ENCODE peak calls at places on chromosome 14, in nine cellular contexts. L, U, O, B, S, H, A, R and N are unnamed samples. For H3K27me3, the result is how much of the 10 kb centered on the place peaks cover.

GRCh38 chr14:95514131-95515079 is 2.0 kb downstream of the SYNE3 start:
- DNase-seq in L (no peak), U (no peak), O (no peak), B (no peak), S (no peak), H (no peak), A (no peak), R (no peak), N (no peak)

GRCh38 chr14:21015312-21015711 is 9.5 kb downstream of the NDRG2 start:
- DNase-seq in L (no peak), U (no peak), O (no peak), B (no peak), S (no peak), H (no peak), A (no peak), R (no peak), N (no peak)

GRCh38 chr14:87187787-87188186 is 805.2 kb downstream of the GALC start:
- DNase-seq in L (no peak), U (no peak), O (no peak), B (no peak), S (no peak), H (no peak), A (no peak), R (no peak), N (no peak)

GRCh38 chr14:33056213-33056612 is 117.5 kb downstream of the NPAS3 start:
- DNase-seq in L (no peak), U (no peak), O (no peak), B (no peak), S (no peak), H (no peak), A (no peak), R (no peak), N (no peak)

GRCh38 chr14:58738189-58738836 is 100.6 kb downstream of the DACT1 start:
- DNase-seq in L (no peak), U (no peak), O (peak), B (peak), S (no peak), H (no peak), A (no peak), R (no peak), N (no peak)

GRCh38 chr14:69039287-69039628 is 60.2 kb upstream of the ACTN1 start:
- DNase-seq in L (no peak), U (no peak), O (peak), B (peak), S (no peak), H (no peak), A (no peak), R (peak), N (no peak)

GRCh38 chr14:38042356-38042755 is 165.3 kb upstream of the SSTR1 start:
- DNase-seq in L (peak), U (no peak), O (peak), B (peak), S (no peak), H (no peak), A (no peak), R (peak), N (no peak)

GRCh38 chr14:94918896-94919295 is 149.0 kb upstream of the GSC start:
- DNase-seq in L (peak), U (no peak), O (no peak), B (no peak), S (no peak), H (no peak), A (no peak), R (no peak), N (no peak)

GRCh38 chr14:80455031-80455430 is 243.7 kb upstream of the DIO2 start:
- DNase-seq in L (no peak), U (no peak), O (no peak), B (no peak), S (no peak), H (no peak), A (no peak), R (no peak), N (no peak)

GRCh38 chr14:74289801-74290200 is 12.9 kb downstream of the ABCD4 start:
- DNase-seq in L (no peak), U (no peak), O (no peak), B (no peak), S (no peak), H (no peak), A (no peak), R (no peak), N (no peak)

GRCh38 chr14:20680843-20681347 is 3.5 kb upstream of the RNASE4 start:
- DNase-seq in L (no peak), U (no peak), O (no peak), B (no peak), S (no peak), H (no peak), A (peak), R (no peak), N (no peak)

GRCh38 chr14:85686908-85687307 is 157.0 kb downstream of the FLRT2 start:
- DNase-seq in L (no peak), U (no peak), O (no peak), B (no peak), S (no peak), H (no peak), A (no peak), R (no peak), N (no peak)

GRCh38 chr14:69839017-69839416 is 40.2 kb upstream of the SMOC1 start:
- DNase-seq in L (no peak), U (no peak), O (no peak), B (no peak), S (no peak), H (no peak), A (no peak), R (no peak), N (no peak)

GRCh38 chr14:22570132-22570949 is 18.7 kb downstream of the DAD1 start:
- DNase-seq in L (peak), U (peak), O (peak), B (peak), S (peak), H (no peak), A (no peak), R (peak), N (peak)

GRCh38 chr14:44962573-44963528 is 861 bp downstream of the TOGARAM1 start:
- DNase-seq in L (no peak), U (peak), O (peak), B (peak), S (peak), H (peak), A (peak), R (no peak), N (no peak)

GRCh38 chr14:98144964-98145363 is 1127.0 kb downstream of the BCL11B start:
- DNase-seq in L (no peak), U (no peak), O (peak), B (no peak), S (no peak), H (no peak), A (no peak), R (no peak), N (no peak)

GRCh38 chr14:57739543-57739942 is 126.3 kb downstream of the SLC35F4 start:
- DNase-seq in L (no peak), U (no peak), O (no peak), B (no peak), S (no peak), H (no peak), A (no peak), R (no peak), N (no peak)

GRCh38 chr14:44384093-44384492 is 123.0 kb downstream of the FSCB start:
- DNase-seq in L (no peak), U (no peak), O (no peak), B (no peak), S (no peak), H (no peak), A (no peak), R (no peak), N (no peak)

GRCh38 chr14:100439781-100440180 is 116.6 kb downstream of the SLC25A47 start:
- DNase-seq in L (no peak), U (peak), O (peak), B (no peak), S (no peak), H (peak), A (no peak), R (no peak), N (no peak)

GRCh38 chr14:54683882-54684794 is 117.2 kb downstream of the SAMD4A start:
- DNase-seq in L (peak), U (peak), O (peak), B (peak), S (peak), H (peak), A (peak), R (peak), N (no peak)

GRCh38 chr14:74704656-74705055 is 8.2 kb downstream of the AREL1 start:
- DNase-seq in L (no peak), U (no peak), O (no peak), B (no peak), S (no peak), H (no peak), A (no peak), R (no peak), N (no peak)

GRCh38 chr14:39107624-39108023 is 4.6 kb upstream of the SEC23A start:
- DNase-seq in L (no peak), U (no peak), O (peak), B (peak), S (no peak), H (no peak), A (no peak), R (no peak), N (no peak)

GRCh38 chr14:95282354-95282985 is 37.2 kb downstream of the CLMN start:
- DNase-seq in L (no peak), U (no peak), O (no peak), B (no peak), S (no peak), H (no peak), A (no peak), R (no peak), N (no peak)

GRCh38 chr14:35390577-35391387 is 13.8 kb downstream of the NFKBIA start:
- DNase-seq in L (no peak), U (no peak), O (peak), B (no peak), S (no peak), H (peak), A (no peak), R (peak), N (no peak)

GRCh38 chr14:33938131-33938949 is 12.5 kb downstream of the EGLN3 start:
- DNase-seq in L (no peak), U (peak), O (no peak), B (no peak), S (peak), H (peak), A (no peak), R (peak), N (no peak)

GRCh38 chr14:39015360-39015961 is 87.6 kb downstream of the SEC23A start:
- DNase-seq in L (no peak), U (no peak), O (peak), B (peak), S (no peak), H (no peak), A (no peak), R (peak), N (no peak)

GRCh38 chr14:93941293-93941910 is 14.3 kb downstream of the FAM181A start:
- DNase-seq in L (no peak), U (no peak), O (peak), B (peak), S (no peak), H (no peak), A (peak), R (peak), N (no peak)

GRCh38 chr14:88289214-88289613 is 33.9 kb downstream of the KCNK10 start:
- DNase-seq in L (no peak), U (no peak), O (no peak), B (peak), S (no peak), H (no peak), A (no peak), R (no peak), N (no peak)

GRCh38 chr14:51821822-51822221 is 38.6 kb upstream of the GNG2 start:
- DNase-seq in L (no peak), U (no peak), O (no peak), B (peak), S (no peak), H (no peak), A (no peak), R (no peak), N (no peak)

GRCh38 chr14:77612011-77612620 is 4.3 kb downstream of the SPTLC2 start:
- DNase-seq in L (no peak), U (no peak), O (peak), B (peak), S (no peak), H (no peak), A (no peak), R (no peak), N (no peak)

GRCh38 chr14:58733451-58734208 is 95.9 kb downstream of the DACT1 start:
- DNase-seq in L (no peak), U (no peak), O (no peak), B (no peak), S (no peak), H (no peak), A (no peak), R (no peak), N (no peak)

GRCh38 chr14:60658909-60659585 is 9.8 kb upstream of the SIX1 start:
- DNase-seq in L (no peak), U (no peak), O (no peak), B (peak), S (no peak), H (no peak), A (no peak), R (no peak), N (no peak)
- H3K27me3 ChIP-seq in L (half or more), U (half or more), O (under half), B (under half), S (under half), H (half or more), A (under half), R (under half), N (half or more)

GRCh38 chr14:24367506-24368214 is at the start of gene NFATC4:
- DNase-seq in L (no peak), U (peak), O (peak), B (peak), S (peak), H (peak), A (peak), R (peak), N (peak)

GRCh38 chr14:24366375-24366663 is 1.7 kb upstream of the NFATC4 start:
- DNase-seq in L (no peak), U (no peak), O (no peak), B (no peak), S (no peak), H (no peak), A (no peak), R (no peak), N (no peak)

GRCh38 chr14:24366664-24367505 is 1.1 kb upstream of the NFATC4 start:
- DNase-seq in L (no peak), U (peak), O (peak), B (peak), S (peak), H (peak), A (peak), R (peak), N (peak)

GRCh38 chr14:24364841-24365240 is 3.1 kb upstream of the NFATC4 start:
- DNase-seq in L (no peak), U (no peak), O (no peak), B (no peak), S (no peak), H (no peak), A (no peak), R (no peak), N (no peak)

DNA sequence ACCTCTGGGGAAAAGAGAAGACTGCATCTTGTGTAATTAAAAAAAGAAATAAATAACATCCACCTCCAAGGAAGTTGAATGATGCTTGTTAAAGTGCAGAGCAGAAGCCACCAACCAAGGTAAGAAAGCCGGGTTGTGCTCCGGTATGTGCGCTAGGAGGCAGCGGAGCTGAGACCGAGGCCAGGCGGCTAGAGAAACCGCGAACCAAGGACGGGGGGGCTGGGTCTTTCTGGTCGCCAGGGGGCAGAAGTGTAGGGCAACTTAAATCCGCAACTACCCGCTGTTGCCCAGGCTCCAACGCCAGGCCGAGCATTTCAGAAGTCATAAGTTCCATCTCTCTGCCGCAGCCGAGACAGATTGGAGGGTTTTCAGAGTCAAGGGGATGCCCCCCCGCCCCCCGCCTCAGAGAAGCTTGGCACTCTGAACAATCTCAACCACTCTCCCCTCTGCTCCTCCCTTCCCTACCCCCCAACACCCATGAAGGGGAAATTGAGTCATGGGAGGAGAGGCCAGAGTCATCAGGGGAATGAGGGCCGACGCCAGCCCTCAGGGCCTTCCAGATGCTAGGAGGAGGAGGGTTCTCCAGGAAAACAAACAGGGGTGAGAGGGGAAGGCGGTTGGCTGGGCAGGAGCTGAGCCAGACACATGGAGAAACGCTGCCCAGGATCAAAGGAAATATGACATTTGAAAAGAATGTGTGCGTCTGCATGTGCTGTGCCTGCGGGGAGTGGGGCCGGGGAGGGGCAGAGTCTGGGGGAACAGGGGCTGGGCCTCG is 2.2 kb upstream of the NFATC4 start:
- DNase-seq in L (peak), U (peak), O (peak), B (peak), S (peak), H (peak), A (peak), R (peak), N (peak)
- TF ChIP-seq CTCF in L (peak), U (peak), O (peak), B (peak), S (peak), H (peak), A (peak), R (peak), N (peak)

DNA sequence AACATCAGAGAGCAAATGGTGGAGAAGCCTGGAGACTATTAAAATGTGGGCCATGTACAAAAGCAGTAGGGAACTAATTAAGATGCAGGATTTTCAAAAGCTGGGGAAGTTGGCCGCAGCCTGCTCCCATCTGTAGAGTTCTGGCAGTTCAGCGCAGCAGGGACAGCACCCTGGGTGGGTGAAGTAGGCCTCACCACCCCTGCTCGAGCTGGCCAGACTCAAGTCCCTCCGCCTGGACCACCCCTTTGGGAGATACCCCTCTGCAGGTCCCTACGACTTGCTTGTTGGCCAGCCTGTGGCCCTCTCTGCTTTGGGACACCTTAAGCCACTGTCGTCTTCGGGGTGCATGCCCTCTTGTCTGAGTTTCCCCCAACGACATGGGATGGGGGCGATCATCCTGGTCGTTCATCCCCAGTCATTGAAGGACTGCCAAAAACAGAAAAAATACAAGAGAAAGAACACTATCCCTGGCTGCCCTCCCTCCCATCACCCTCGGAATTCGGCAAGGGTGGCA is 151.2 kb downstream of the DPF3 start:
- DNase-seq in L (no peak), U (no peak), O (no peak), B (no peak), S (no peak), H (no peak), A (no peak), R (no peak), N (no peak)
- H3K27me3 ChIP-seq in L (under half), U (under half), O (under half), B (under half), S (under half), H (under half), A (under half), R (half or more), N (under half)

GRCh38 chr14:90755661-90756304 is 60.4 kb downstream of the TTC7B start:
- DNase-seq in L (no peak), U (no peak), O (no peak), B (peak), S (no peak), H (no peak), A (no peak), R (no peak), N (no peak)

GRCh38 chr14:90758028-90758889 is 58.0 kb downstream of the TTC7B start:
- DNase-seq in L (peak), U (peak), O (peak), B (peak), S (peak), H (peak), A (peak), R (peak), N (peak)

GRCh38 chr14:90757452-90757851 is 58.8 kb downstream of the TTC7B start:
- DNase-seq in L (no peak), U (no peak), O (no peak), B (no peak), S (no peak), H (no peak), A (no peak), R (no peak), N (no peak)

GRCh38 chr14:90758959-90759358 is 57.3 kb downstream of the TTC7B start:
- DNase-seq in L (no peak), U (peak), O (no peak), B (peak), S (peak), H (peak), A (peak), R (no peak), N (peak)

GRCh38 chr14:90756755-90757345 is 59.4 kb downstream of the TTC7B start:
- DNase-seq in L (no peak), U (no peak), O (no peak), B (no peak), S (no peak), H (no peak), A (no peak), R (no peak), N (no peak)
- TF ChIP-seq CTCF in L (peak), U (no peak), O (peak), B (no peak), S (no peak), H (no peak), A (no peak), R (no peak), N (no peak)

GRCh38 chr14:101564819-101565698 is 3.8 kb downstream of the DIO3 start:
- DNase-seq in L (no peak), U (no peak), O (no peak), B (no peak), S (no peak), H (no peak), A (no peak), R (no peak), N (no peak)
- H3K27me3 ChIP-seq in L (half or more), U (under half), O (half or more), B (half or more), S (half or more), H (half or more), A (under half), R (under half), N (under half)

GRCh38 chr14:104434214-104435076 is 145.1 kb upstream of the C14orf180 start:
- DNase-seq in L (no peak), U (no peak), O (no peak), B (no peak), S (no peak), H (no peak), A (no peak), R (no peak), N (no peak)

GRCh38 chr14:104431351-104431928 is 148.1 kb upstream of the C14orf180 start:
- DNase-seq in L (no peak), U (no peak), O (no peak), B (no peak), S (no peak), H (no peak), A (no peak), R (no peak), N (no peak)

GRCh38 chr14:104433401-104434213 is 146.0 kb upstream of the C14orf180 start:
- DNase-seq in L (no peak), U (no peak), O (no peak), B (no peak), S (no peak), H (no peak), A (no peak), R (no peak), N (no peak)

GRCh38 chr14:104431929-104432541 is 147.5 kb upstream of the C14orf180 start:
- DNase-seq in L (no peak), U (no peak), O (no peak), B (no peak), S (no peak), H (no peak), A (no peak), R (no peak), N (no peak)

GRCh38 chr14:104432611-104433231 is 146.8 kb upstream of the C14orf180 start:
- DNase-seq in L (no peak), U (no peak), O (no peak), B (no peak), S (no peak), H (no peak), A (no peak), R (no peak), N (no peak)
- TF ChIP-seq CTCF in L (no peak), U (no peak), O (no peak), B (no peak), S (no peak), H (no peak), A (no peak), R (no peak), N (no peak)